ENCODE peak calls at places on chromosomes 5 and 9, in six cellular contexts. U is psoas muscle, C is WERI-Rb-1, I is keratinocyte, M is HL-60, D is fibroblast of lung. N is an unnamed sample.

GRCh38 chr5:142095035-142095434 is 13.5 kb upstream of the NDFIP1 start:
- DNase-seq in U (no peak), C (no peak), I (no peak), M (no peak), D (no peak), N (no peak)

GRCh38 chr9:25017779-25018178 is 472.1 kb upstream of the IZUMO3 start:
- DNase-seq in U (no peak), C (no peak), I (no peak), M (no peak), D (no peak), N (no peak)

GRCh38 chr5:83471405-83472212 is at the start of gene VCAN:
- DNase-seq in U (peak), C (peak), I (no peak), M (no peak), D (peak), N (peak)

GRCh38 chr5:126360467-126360866 is 62.7 kb upstream of the GRAMD2B start:
- DNase-seq in U (no peak), C (no peak), I (no peak), M (no peak), D (no peak), N (no peak)

GRCh38 chr9:1005043-1005667 is 28.7 kb downstream of the DMRT3 start:
- DNase-seq in U (no peak), C (peak), I (peak), M (peak), D (peak), N (peak)

GRCh38 chr5:104904561-104904960 is 1342.0 kb upstream of the NUDT12 start:
- DNase-seq in U (no peak), C (no peak), I (no peak), M (no peak), D (no peak), N (no peak)

GRCh38 chr9:37820142-37820541 is 19.5 kb downstream of the DCAF10 start:
- DNase-seq in U (no peak), C (peak), I (no peak), M (no peak), D (no peak), N (no peak)

GRCh38 chr5:431001-431710 is 11.8 kb upstream of the EXOC3 start:
- DNase-seq in U (peak), C (peak), I (no peak), M (no peak), D (peak), N (peak)

GRCh38 chr9:101727621-101728524 is 10.6 kb downstream of the GRIN3A start:
- DNase-seq in U (no peak), C (peak), I (no peak), M (no peak), D (peak), N (peak)

GRCh38 chr5:3212869-3213268 is 382.8 kb upstream of the IRX1 start:
- DNase-seq in U (no peak), C (no peak), I (no peak), M (no peak), D (no peak), N (no peak)

GRCh38 chr5:59728356-59728755 is 165.2 kb downstream of the PDE4D start:
- DNase-seq in U (no peak), C (no peak), I (no peak), M (no peak), D (peak), N (no peak)

GRCh38 chr9:108142504-108143201 is 653.1 kb upstream of the KLF4 start:
- DNase-seq in U (peak), C (no peak), I (no peak), M (no peak), D (peak), N (no peak)

GRCh38 chr5:1723957-1724821 is 75.4 kb downstream of the MRPL36 start:
- DNase-seq in U (no peak), C (no peak), I (no peak), M (no peak), D (no peak), N (no peak)

GRCh38 chr5:10248378-10249260 is 1.1 kb downstream of the ATPSCKMT start:
- DNase-seq in U (no peak), C (no peak), I (no peak), M (no peak), D (no peak), N (no peak)

GRCh38 chr9:75539558-75539957 is 350.9 kb upstream of the PCSK5 start:
- DNase-seq in U (no peak), C (no peak), I (no peak), M (no peak), D (no peak), N (no peak)

GRCh38 chr5:1975406-1975715 is 92.6 kb upstream of the IRX4 start:
- DNase-seq in U (no peak), C (no peak), I (peak), M (no peak), D (no peak), N (no peak)

GRCh38 chr5:96176022-96176421 is 214.4 kb upstream of the ELL2 start:
- DNase-seq in U (no peak), C (no peak), I (no peak), M (no peak), D (no peak), N (no peak)

GRCh38 chr5:96180684-96181083 is 219.0 kb upstream of the ELL2 start:
- DNase-seq in U (no peak), C (no peak), I (no peak), M (no peak), D (no peak), N (no peak)

GRCh38 chr5:96172436-96172835 is 210.8 kb upstream of the ELL2 start:
- DNase-seq in U (no peak), C (no peak), I (no peak), M (no peak), D (peak), N (no peak)

GRCh38 chr5:96177303-96177869 is 215.7 kb upstream of the ELL2 start:
- DNase-seq in U (no peak), C (no peak), I (peak), M (no peak), D (peak), N (peak)

GRCh38 chr5:96175090-96175489 is 213.4 kb upstream of the ELL2 start:
- DNase-seq in U (no peak), C (no peak), I (no peak), M (no peak), D (no peak), N (no peak)
- TF ChIP-seq CTCF in U (no peak), C (peak), I (peak), M (peak), D (no peak), N (no peak)

DNA sequence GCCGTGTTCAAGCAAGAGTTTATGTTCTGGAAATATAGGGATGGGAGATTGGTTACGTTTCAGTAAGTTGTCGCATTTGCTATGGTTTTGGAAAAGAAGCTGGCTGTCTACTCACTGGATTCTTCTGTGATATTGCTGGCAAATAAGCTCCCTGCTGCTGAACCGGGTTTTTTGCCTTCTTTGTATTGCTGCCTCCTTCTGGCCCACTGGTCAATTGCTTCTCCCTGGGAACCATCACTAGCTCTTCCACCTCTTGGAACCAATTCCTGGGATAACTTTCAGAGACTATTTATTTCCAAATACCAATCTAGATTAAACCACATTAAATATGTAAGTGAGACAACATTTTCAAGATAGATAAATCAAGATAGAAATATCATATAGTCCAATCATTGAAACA is 43.0 kb downstream of the NUDT12 start:
- DNase-seq in U (no peak), C (no peak), I (no peak), M (no peak), D (peak), N (no peak)
- TF ChIP-seq CTCF in U (peak), C (peak), I (peak), M (no peak), D (peak), N (no peak)

GRCh38 chr5:6583049-6583880 is 49.6 kb downstream of the NSUN2 start:
- DNase-seq in U (peak), C (peak), I (no peak), M (no peak), D (peak), N (peak)
- TF ChIP-seq CTCF in U (peak), C (peak), I (peak), M (no peak), D (no peak), N (no peak)

DNA sequence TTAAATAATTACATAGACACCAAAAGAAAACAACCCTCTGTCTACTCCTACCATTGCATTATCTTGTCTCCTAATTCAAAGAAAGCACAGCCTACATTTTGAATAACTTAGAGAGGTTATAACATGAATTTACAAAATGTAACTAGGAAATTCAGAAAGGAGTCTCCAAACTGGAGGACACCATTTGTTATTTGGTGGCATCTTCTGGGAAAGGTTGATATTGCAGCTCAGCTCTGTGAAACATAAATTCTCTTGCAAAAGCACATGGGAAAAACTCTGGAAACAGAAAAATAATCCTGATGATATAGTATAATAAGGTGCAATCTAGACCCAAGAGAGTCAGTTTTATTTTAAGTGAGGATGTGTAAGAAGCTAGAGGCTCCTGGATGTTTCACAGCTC is 215.3 kb downstream of the MLLT3 start:
- DNase-seq in U (no peak), C (no peak), I (no peak), M (no peak), D (no peak), N (no peak)
- TF ChIP-seq CTCF in U (no peak), C (no peak), I (no peak), M (no peak), D (no peak), N (no peak)

GRCh38 chr5:31617867-31618266 is 21.1 kb upstream of the PDZD2 start:
- DNase-seq in U (no peak), C (no peak), I (no peak), M (no peak), D (no peak), N (no peak)
- TF ChIP-seq CTCF in U (no peak), C (no peak), I (no peak), M (no peak), D (no peak), N (no peak)

GRCh38 chr5:151758430-151759241 is at the start of gene ATOX1:
- DNase-seq in U (peak), C (peak), I (no peak), M (peak), D (peak), N (peak)
- TF ChIP-seq CTCF in U (peak), C (no peak), I (peak), M (no peak), D (no peak), N (no peak)

GRCh38 chr5:100706796-100707195 is 171.6 kb downstream of the FAM174A start:
- DNase-seq in U (no peak), C (no peak), I (no peak), M (peak), D (peak), N (no peak)
- TF ChIP-seq CTCF in U (peak), C (peak), I (no peak), M (no peak), D (peak), N (no peak)